ENCODE peak calls at places on chromosomes 13 and 19, in ten cellular contexts. Y is suprapubic skin, L is cardiac muscle cell, I is hepatocyte, C is A549, H is PC-9, X is osteoblast, W is endodermal cell, B is body of pancreas, F is neural progenitor cell. N is an unnamed sample.

GRCh38 chr13:27728271-27728670 is 64.0 kb upstream of the GSX1 start:
- DNase-seq in Y (no peak), L (no peak), I (no peak), C (peak), H (no peak), X (no peak), W (peak), B (no peak), F (peak), N (no peak)

GRCh38 chr13:64274481-64275217 is 2859.0 kb upstream of the PCDH20 start:
- DNase-seq in Y (no peak), L (peak), I (peak), C (no peak), H (no peak), X (no peak), W (no peak), B (no peak), F (no peak), N (no peak)

GRCh38 chr19:55368701-55369563 is 1.3 kb downstream of the IL11 start:
- DNase-seq in Y (no peak), L (no peak), I (peak), C (peak), H (no peak), X (peak), W (peak), B (no peak), F (peak), N (peak)

GRCh38 chr19:32138416-32138815 is 207.0 kb upstream of the ZNF507 start:
- DNase-seq in Y (no peak), L (no peak), I (no peak), C (no peak), H (no peak), X (no peak), W (no peak), B (no peak), F (no peak), N (peak)

GRCh38 chr13:29454931-29455481 is 140.5 kb downstream of the SLC7A1 start:
- DNase-seq in Y (no peak), L (no peak), I (no peak), C (peak), H (peak), X (no peak), W (peak), B (peak), F (peak), N (peak)

GRCh38 chr19:43779147-43779819 is 1.5 kb downstream of the KCNN4 start:
- DNase-seq in Y (no peak), L (no peak), I (peak), C (no peak), H (peak), X (peak), W (no peak), B (no peak), F (no peak), N (no peak)

GRCh38 chr13:26515721-26516120 is 41.8 kb upstream of the WASF3 start:
- DNase-seq in Y (no peak), L (no peak), I (no peak), C (no peak), H (no peak), X (no peak), W (no peak), B (no peak), F (peak), N (no peak)

GRCh38 chr13:113049521-113049941 is 56.1 kb upstream of the F7 start:
- DNase-seq in Y (no peak), L (no peak), I (no peak), C (no peak), H (no peak), X (no peak), W (no peak), B (no peak), F (no peak), N (no peak)

GRCh38 chr19:10454267-10454666 is 33.9 kb downstream of the PDE4A start:
- DNase-seq in Y (no peak), L (peak), I (no peak), C (peak), H (no peak), X (peak), W (peak), B (no peak), F (peak), N (peak)

GRCh38 chr19:18119243-18120105 is 21.9 kb downstream of the MAST3 start:
- DNase-seq in Y (no peak), L (no peak), I (no peak), C (no peak), H (no peak), X (peak), W (no peak), B (peak), F (no peak), N (no peak)

GRCh38 chr13:59458908-59459579 is 704.7 kb downstream of the DIAPH3 start:
- DNase-seq in Y (no peak), L (no peak), I (no peak), C (no peak), H (no peak), X (peak), W (no peak), B (no peak), F (peak), N (no peak)

GRCh38 chr19:28836366-28836765 is 376.6 kb downstream of the UQCRFS1 start:
- DNase-seq in Y (no peak), L (no peak), I (no peak), C (no peak), H (no peak), X (no peak), W (no peak), B (no peak), F (no peak), N (no peak)

GRCh38 chr19:11291415-11291814 is 4.5 kb upstream of the TSPAN16 start:
- DNase-seq in Y (no peak), L (no peak), I (no peak), C (no peak), H (no peak), X (no peak), W (no peak), B (no peak), F (no peak), N (no peak)

GRCh38 chr19:40466219-40467006 is at the start of gene SPTBN4:
- DNase-seq in Y (peak), L (no peak), I (peak), C (no peak), H (no peak), X (peak), W (peak), B (peak), F (peak), N (no peak)

GRCh38 chr13:78599911-78600310 is 3.4 kb downstream of the POU4F1 start:
- DNase-seq in Y (no peak), L (no peak), I (no peak), C (no peak), H (no peak), X (no peak), W (no peak), B (no peak), F (no peak), N (no peak)

GRCh38 chr13:36163303-36163702 is 32.1 kb upstream of the DCLK1 start:
- DNase-seq in Y (no peak), L (no peak), I (no peak), C (no peak), H (no peak), X (no peak), W (no peak), B (no peak), F (no peak), N (no peak)

GRCh38 chr19:18788782-18789421 is 2.2 kb downstream of the COMP start:
- DNase-seq in Y (no peak), L (no peak), I (no peak), C (no peak), H (no peak), X (peak), W (peak), B (no peak), F (no peak), N (no peak)

GRCh38 chr13:83943530-83944279 is 61.4 kb upstream of the SLITRK1 start:
- DNase-seq in Y (no peak), L (peak), I (no peak), C (peak), H (no peak), X (no peak), W (no peak), B (peak), F (peak), N (peak)

GRCh38 chr13:96294930-96295657 is 205.2 kb downstream of the HS6ST3 start:
- DNase-seq in Y (no peak), L (no peak), I (no peak), C (no peak), H (no peak), X (no peak), W (no peak), B (no peak), F (no peak), N (no peak)

GRCh38 chr19:30649934-30650614 is 277.9 kb downstream of the ZNF536 start:
- DNase-seq in Y (no peak), L (peak), I (peak), C (peak), H (no peak), X (no peak), W (peak), B (peak), F (peak), N (peak)

GRCh38 chr13:19329365-19329764 is 147.7 kb upstream of the TUBA3C start:
- DNase-seq in Y (no peak), L (no peak), I (no peak), C (no peak), H (no peak), X (no peak), W (no peak), B (no peak), F (no peak), N (no peak)

GRCh38 chr19:16603090-16603489 is 24.9 kb downstream of the MED26 start:
- DNase-seq in Y (no peak), L (no peak), I (no peak), C (no peak), H (no peak), X (peak), W (no peak), B (no peak), F (no peak), N (no peak)

GRCh38 chr13:94209110-94209509 is 270.4 kb downstream of the DCT start:
- DNase-seq in Y (no peak), L (no peak), I (no peak), C (no peak), H (no peak), X (no peak), W (no peak), B (no peak), F (no peak), N (no peak)

DNA sequence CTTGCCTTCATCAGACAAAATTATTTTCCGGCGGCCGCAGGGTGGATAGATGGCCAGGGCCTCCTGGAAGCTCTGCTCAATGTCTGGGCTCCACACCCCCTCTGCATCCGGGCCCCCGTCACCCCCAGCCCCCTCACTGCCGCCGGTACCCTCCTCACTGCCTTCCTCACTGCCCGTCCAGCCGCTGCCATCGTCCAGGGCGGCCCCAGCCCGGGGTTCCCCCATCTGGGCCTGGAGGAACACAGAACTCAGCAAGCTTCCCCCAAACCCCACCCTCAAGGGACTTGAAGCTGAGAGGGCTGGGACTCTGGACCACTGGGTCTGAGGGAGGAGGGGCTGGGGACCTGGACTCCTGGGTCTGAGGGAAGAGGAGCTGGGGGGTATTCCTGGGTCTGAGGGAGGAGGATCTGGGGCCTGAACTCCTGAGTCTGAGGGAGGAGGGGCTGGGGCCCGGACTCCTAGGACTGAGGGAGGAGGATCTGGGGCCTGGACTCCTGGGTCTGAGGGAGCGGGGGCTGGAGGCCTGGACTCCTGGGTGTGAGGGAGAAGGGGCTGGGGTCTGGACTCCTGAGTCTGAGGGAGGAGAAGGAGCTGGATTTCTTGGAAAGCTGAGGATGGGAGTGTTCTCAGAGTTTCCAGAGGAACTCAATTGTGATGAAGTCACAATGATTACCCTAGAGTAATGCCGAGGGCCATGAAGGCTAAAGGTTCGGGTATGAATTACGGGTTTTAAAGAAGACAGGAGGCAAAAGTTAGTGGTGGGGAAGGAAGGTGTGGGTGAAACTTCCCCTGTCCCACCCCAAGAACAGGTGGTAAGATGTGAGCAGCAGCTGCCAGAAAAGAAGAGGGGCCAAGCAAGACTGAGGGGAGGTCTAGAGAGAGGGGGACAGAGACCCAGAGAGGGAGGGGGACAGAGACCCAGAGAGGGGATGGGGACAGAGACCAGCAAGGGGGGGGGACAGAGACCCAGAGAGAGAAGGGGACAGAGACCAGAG is 2.1 kb downstream of the TEAD2 start:
- DNase-seq in Y (no peak), L (no peak), I (no peak), C (no peak), H (no peak), X (peak), W (peak), B (no peak), F (no peak), N (no peak)
- H3K27ac ChIP-seq in Y (peak), L (peak), I (peak), C (no peak), H (no peak), X (no peak), W (peak), B (peak), F (no peak), N (no peak)

GRCh38 chr13:62320129-62320724 is 904.6 kb upstream of the PCDH20 start:
- DNase-seq in Y (no peak), L (peak), I (peak), C (peak), H (no peak), X (no peak), W (no peak), B (no peak), F (peak), N (no peak)
- TF ChIP-seq CTCF in Y (no peak), L (peak), I (peak), C (peak), H (peak), X (peak), W (peak), B (peak), F (peak), N (peak)

GRCh38 chr13:34748561-34748960 is 193.5 kb upstream of the NBEA start:
- DNase-seq in Y (no peak), L (no peak), I (no peak), C (no peak), H (no peak), X (peak), W (no peak), B (no peak), F (no peak), N (no peak)

GRCh38 chr13:34747507-34747906 is 194.6 kb upstream of the NBEA start:
- DNase-seq in Y (no peak), L (no peak), I (no peak), C (no peak), H (no peak), X (peak), W (no peak), B (no peak), F (no peak), N (no peak)

GRCh38 chr13:34749046-34749445 is 193.0 kb upstream of the NBEA start:
- DNase-seq in Y (no peak), L (no peak), I (no peak), C (no peak), H (no peak), X (no peak), W (no peak), B (no peak), F (no peak), N (no peak)

GRCh38 chr13:34750078-34750703 is 191.9 kb upstream of the NBEA start:
- DNase-seq in Y (no peak), L (peak), I (peak), C (no peak), H (no peak), X (no peak), W (peak), B (peak), F (peak), N (no peak)

DNA sequence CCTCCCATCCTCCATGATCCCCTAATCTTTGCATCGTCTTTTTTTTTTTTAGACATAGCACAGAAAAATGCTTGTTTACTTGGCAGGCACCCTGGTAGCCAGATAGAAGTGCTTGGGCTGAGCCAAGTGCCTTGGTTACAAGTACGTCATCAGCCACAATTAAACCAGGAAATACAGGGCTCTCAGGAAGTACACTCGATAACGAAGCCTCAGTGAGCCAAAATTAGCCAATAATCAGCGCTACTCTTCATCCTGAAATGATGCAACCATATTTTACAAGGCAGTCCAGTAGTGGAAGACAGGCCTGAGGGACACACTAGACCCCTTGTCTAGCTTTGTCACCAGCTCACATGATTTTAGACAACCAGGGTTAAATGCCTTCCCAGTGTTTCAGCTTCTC is 194.0 kb upstream of the NBEA start:
- DNase-seq in Y (no peak), L (no peak), I (no peak), C (no peak), H (no peak), X (no peak), W (no peak), B (peak), F (no peak), N (no peak)
- H3K4me3 ChIP-seq in Y (no peak), L (no peak), I (no peak), C (no peak), H (no peak), X (no peak), W (no peak), B (no peak), F (no peak), N (no peak)

GRCh38 chr19:45421953-45422498 is 1.7 kb downstream of the ERCC1 start:
- DNase-seq in Y (no peak), L (no peak), I (no peak), C (no peak), H (no peak), X (peak), W (peak), B (no peak), F (no peak), N (no peak)
- H3K27ac ChIP-seq in Y (no peak), L (peak), I (no peak), C (no peak), H (no peak), X (peak), W (no peak), B (no peak), F (no peak), N (no peak)

GRCh38 chr19:37719111-37719926 is at the start of gene ZNF607:
- DNase-seq in Y (peak), L (peak), I (peak), C (peak), H (peak), X (peak), W (peak), B (peak), F (peak), N (peak)
- TF ChIP-seq CTCF in Y (peak), L (peak), I (peak), C (peak), H (peak), X (peak), W (peak), B (peak), F (peak), N (peak)

GRCh38 chr13:79815041-79815440 is 334.1 kb downstream of the NDFIP2 start:
- DNase-seq in Y (no peak), L (no peak), I (no peak), C (no peak), H (no peak), X (no peak), W (no peak), B (no peak), F (no peak), N (no peak)
- H3K4me3 ChIP-seq in Y (no peak), L (no peak), I (no peak), C (no peak), H (no peak), X (no peak), W (no peak), B (no peak), F (no peak), N (no peak)

GRCh38 chr13:97301382-97302095 is 79.4 kb downstream of the MBNL2 start:
- DNase-seq in Y (no peak), L (no peak), I (no peak), C (no peak), H (no peak), X (peak), W (no peak), B (no peak), F (no peak), N (no peak)
- H3K27ac ChIP-seq in Y (no peak), L (no peak), I (no peak), C (no peak), H (peak), X (no peak), W (no peak), B (no peak), F (no peak), N (no peak)

N was measured in WERI-Rb-1.